ENCODE peak calls at places on chromosomes 7 and 10, in eight cellular contexts. G is K562, Y is ovary, B is HepG2, P is stomach, X is A549, V is H1, M is esophagus muscularis mucosa. W is an unnamed sample.

GRCh38 chr7:93902777-93903423 is 3.5 kb upstream of the GNGT1 start:
- DNase-seq in G (peak; percentile 51), Y (no peak), B (peak; percentile 25), P (no peak), X (no peak), V (no peak), M (no peak), W (no peak)

GRCh38 chr10:16967000-16967865 is 150.0 kb upstream of the RSU1 start:
- DNase-seq in G (no peak), Y (no peak), B (no peak), P (no peak), X (no peak), V (no peak), M (no peak), W (no peak)

GRCh38 chr7:20307119-20307518 is 23.6 kb upstream of the ITGB8 start:
- DNase-seq in G (peak; percentile 17), Y (no peak), B (no peak), P (no peak), X (no peak), V (no peak), M (no peak), W (no peak)

GRCh38 chr7:15757041-15757995 is 70.8 kb upstream of the MEOX2 start:
- DNase-seq in G (no peak), Y (no peak), B (no peak), P (no peak), X (no peak), V (no peak), M (no peak), W (no peak)

GRCh38 chr7:63899691-63900393 is 98.8 kb upstream of the ZNF722 start:
- DNase-seq in G (peak; percentile 52), Y (peak; percentile 89), B (no peak), P (no peak), X (no peak), V (no peak), M (peak; percentile 96), W (peak; percentile 76)

GRCh38 chr10:79023489-79024162 is 45.1 kb upstream of the ZMIZ1 start:
- DNase-seq in G (no peak), Y (peak; percentile 42), B (no peak), P (no peak), X (no peak), V (no peak), M (no peak), W (peak; percentile 74)

GRCh38 chr10:96259150-96259549 is 12.2 kb downstream of the BLNK start:
- DNase-seq in G (no peak), Y (no peak), B (no peak), P (no peak), X (no peak), V (no peak), M (no peak), W (no peak)

GRCh38 chr10:95509281-95509680 is 51.9 kb downstream of the SORBS1 start:
- DNase-seq in G (no peak), Y (no peak), B (no peak), P (no peak), X (no peak), V (no peak), M (no peak), W (no peak)

GRCh38 chr10:22851865-22852239 is 76.0 kb upstream of the ARMC3 start:
- DNase-seq in G (no peak), Y (no peak), B (peak; percentile 38), P (no peak), X (no peak), V (no peak), M (no peak), W (no peak)

GRCh38 chr10:125442856-125443540 is 240.0 kb downstream of the TEX36 start:
- DNase-seq in G (no peak), Y (no peak), B (no peak), P (no peak), X (no peak), V (no peak), M (peak; percentile 81), W (no peak)

GRCh38 chr7:142854505-142855400 is at the start of gene EPHB6:
- DNase-seq in G (peak; percentile 98), Y (peak; percentile 88), B (no peak), P (peak; percentile 89), X (peak; percentile 33), V (no peak), M (no peak), W (peak; percentile 91)
- H3K27ac ChIP-seq in G (peak within 1 kb of the TSS; percentile 14), Y (peak within 1 kb of the TSS; percentile 87), B (no peak within 1 kb of the TSS), P (peak within 1 kb of the TSS; percentile 76), X (peak within 1 kb of the TSS; percentile 84), V (no peak within 1 kb of the TSS), M (peak within 1 kb of the TSS; percentile 75), W (peak within 1 kb of the TSS; percentile 69)

DNA sequence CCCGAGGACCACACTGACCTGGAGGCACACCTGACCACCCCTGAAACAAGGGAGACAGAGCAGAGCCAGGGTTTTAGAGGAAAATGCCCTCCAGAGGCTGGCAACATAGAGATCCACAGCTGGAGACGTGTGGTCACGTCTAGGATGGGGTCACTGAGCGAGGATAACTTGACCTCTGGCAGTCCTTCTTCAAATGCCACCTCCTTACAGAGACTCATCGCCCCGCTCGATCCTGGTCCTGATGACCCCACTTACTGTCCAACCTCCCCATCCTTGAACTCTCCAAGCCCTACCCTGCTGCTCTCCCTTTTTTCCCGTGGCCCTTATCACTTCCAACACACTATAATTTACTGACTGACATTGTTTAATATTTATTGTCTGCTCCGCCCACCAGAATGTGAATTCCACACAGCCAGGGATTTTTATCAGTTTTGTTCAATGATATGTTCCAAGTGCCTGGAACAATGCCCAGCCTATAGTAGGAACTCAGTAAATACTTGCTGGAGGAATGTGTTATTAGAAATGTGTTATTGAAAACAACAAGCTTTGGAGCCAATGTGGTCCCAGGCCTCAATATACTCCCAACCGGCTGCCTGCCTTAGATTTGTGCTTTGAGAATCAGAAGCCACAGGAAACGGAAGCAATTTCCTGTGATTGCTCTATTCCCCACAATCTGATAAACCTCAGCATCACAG is 243.7 kb downstream of the GLI3 start:
- DNase-seq in G (no peak), Y (no peak), B (no peak), P (no peak), X (no peak), V (no peak), M (no peak), W (no peak)
- TF ChIP-seq EP300 in G (no peak), Y (no peak), B (no peak), P (no peak), X (no peak), V (no peak), M (no peak), W (no peak)

DNA sequence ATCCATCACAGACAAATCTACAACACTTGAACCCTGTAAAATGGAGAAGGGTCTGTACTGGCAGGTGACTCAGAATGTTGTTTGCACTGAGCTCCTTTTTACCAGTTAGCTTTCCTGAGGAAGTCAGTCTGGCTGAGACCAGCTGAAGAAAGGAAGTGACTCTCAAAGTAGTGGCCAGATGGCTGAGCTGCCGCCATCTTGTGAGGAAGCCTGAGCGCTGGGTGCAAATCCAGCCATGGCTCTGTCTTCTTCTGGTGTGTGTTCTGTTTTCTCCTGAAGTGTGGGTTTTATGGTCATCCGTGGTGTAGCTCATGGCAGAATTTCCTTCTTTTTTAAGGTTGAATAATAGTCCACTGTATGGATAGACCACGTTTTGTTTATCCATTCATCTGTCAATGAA is 25.5 kb upstream of the ECHDC3 start:
- DNase-seq in G (no peak), Y (no peak), B (no peak), P (no peak), X (no peak), V (no peak), M (no peak), W (no peak)
- H3K27ac ChIP-seq in G (no peak overlapping the region), Y (no peak overlapping the region), B (peak overlapping the region; percentile 70), P (peak overlapping the region; percentile 68), X (no peak overlapping the region), V (no peak overlapping the region), M (no peak overlapping the region), W (no peak overlapping the region)

DNA sequence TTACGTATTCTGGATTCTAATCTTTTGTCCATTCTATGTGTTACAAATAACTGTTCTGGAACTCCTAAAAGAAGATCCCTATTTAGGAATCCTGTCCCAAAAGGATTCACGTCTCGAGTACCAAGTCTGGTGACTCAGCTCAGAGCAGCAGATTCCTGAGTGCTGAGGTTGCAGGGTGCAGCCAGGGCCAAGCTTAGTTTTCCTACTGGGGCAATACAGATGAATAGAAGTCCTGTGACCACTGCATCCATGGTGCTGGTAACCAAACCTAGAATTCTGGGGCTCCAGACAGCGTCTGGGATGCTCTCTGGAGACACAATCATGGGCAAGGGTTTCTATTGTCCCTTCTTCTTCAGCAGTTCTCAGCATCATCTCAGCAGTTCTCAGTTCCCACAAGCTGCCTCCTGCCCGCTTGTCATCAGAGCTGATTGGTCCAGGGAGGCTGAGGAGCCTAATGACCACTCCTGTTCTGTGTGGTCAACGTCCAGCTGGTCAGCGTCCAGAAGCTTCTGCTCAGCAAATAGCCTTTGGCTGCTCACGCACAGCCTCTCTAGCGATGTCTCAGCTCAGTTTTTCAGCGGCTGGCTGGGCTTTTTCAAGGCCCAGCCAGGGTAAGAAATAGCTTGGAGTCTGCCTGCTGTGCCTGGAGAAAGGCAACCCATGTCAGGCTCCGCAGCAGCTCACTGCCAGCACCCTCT is 50.4 kb upstream of the C7orf33 start:
- DNase-seq in G (no peak), Y (no peak), B (no peak), P (no peak), X (peak; percentile 44), V (peak; percentile 39), M (no peak), W (peak; percentile 70)
- TF ChIP-seq EP300 in G (no peak), Y (no peak), B (no peak), P (no peak), X (no peak), V (no peak), M (no peak), W (no peak)

DNA sequence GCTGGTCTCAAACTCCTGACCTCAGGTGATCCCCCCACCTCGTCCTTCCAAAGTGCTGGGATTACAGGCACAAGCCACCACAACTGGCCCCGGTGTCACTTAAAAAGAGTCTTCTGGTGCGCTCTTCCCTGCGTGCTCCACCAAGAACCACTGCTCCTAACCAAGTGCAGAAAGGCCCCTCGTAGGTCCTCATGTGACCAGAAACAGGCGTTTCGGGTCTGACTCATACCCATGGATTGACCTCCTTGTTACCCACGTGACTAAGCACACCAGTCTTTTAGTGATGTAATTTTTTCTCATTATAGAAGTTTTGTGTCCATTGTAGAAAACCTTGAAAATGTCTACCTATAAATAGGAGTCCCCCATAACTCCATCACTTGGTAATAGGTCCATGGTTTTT is 13.9 kb downstream of the FKBP6 start:
- DNase-seq in G (peak; percentile 80), Y (no peak), B (peak; percentile 43), P (no peak), X (peak; percentile 63), V (no peak), M (no peak), W (no peak)
- H3K27ac ChIP-seq in G (no peak overlapping the region), Y (no peak overlapping the region), B (no peak overlapping the region), P (no peak overlapping the region), X (no peak overlapping the region), V (no peak overlapping the region), M (no peak overlapping the region), W (no peak overlapping the region)

W was measured in sigmoid colon.